ENCODE peak calls at places on chromosomes 16 and 17, in nine cellular contexts. I is HL-60, L is cardiac muscle cell, R is kidney, B is tibial artery, Q is Peyer's patch, P is dorsolateral prefrontal cortex, G is breast epithelium, J is psoas muscle. O is an unnamed sample.

GRCh38 chr17:81251943-81252301 is 12.8 kb downstream of the NDUFAF8 start:
- DNase-seq in I (no peak), L (no peak), R (peak), B (no peak), Q (peak), P (no peak), G (no peak), J (no peak), O (no peak)

GRCh38 chr16:49513040-49513439 is 139.4 kb downstream of the C16orf78 start:
- DNase-seq in I (peak), L (no peak), R (peak), B (no peak), Q (no peak), P (no peak), G (no peak), J (peak), O (no peak)

GRCh38 chr17:63436523-63437110 is 9.5 kb downstream of the CYB561 start:
- DNase-seq in I (no peak), L (peak), R (peak), B (no peak), Q (peak), P (no peak), G (no peak), J (peak), O (no peak)

GRCh38 chr17:29163563-29163962 is 16.6 kb downstream of the MYO18A start:
- DNase-seq in I (no peak), L (peak), R (peak), B (no peak), Q (no peak), P (no peak), G (no peak), J (no peak), O (peak)

GRCh38 chr17:76709077-76709950 is 1.5 kb downstream of the MXRA7 start:
- DNase-seq in I (no peak), L (peak), R (peak), B (peak), Q (no peak), P (peak), G (peak), J (peak), O (peak)

GRCh38 chr17:43576563-43577229 is 30.6 kb upstream of the ETV4 start:
- DNase-seq in I (peak), L (peak), R (peak), B (peak), Q (peak), P (peak), G (peak), J (peak), O (peak)

GRCh38 chr17:29559640-29560039 is 7.2 kb downstream of the ABHD15 start:
- DNase-seq in I (no peak), L (no peak), R (no peak), B (no peak), Q (no peak), P (no peak), G (no peak), J (no peak), O (no peak)

GRCh38 chr16:71626018-71626857 is at the start of gene MARVELD3:
- DNase-seq in I (no peak), L (no peak), R (peak), B (peak), Q (peak), P (no peak), G (peak), J (no peak), O (peak)

GRCh38 chr17:47820023-47820789 is 1.4 kb downstream of the OSBPL7 start:
- DNase-seq in I (no peak), L (no peak), R (peak), B (no peak), Q (peak), P (no peak), G (no peak), J (no peak), O (no peak)

GRCh38 chr17:5785343-5785742 is 201.0 kb upstream of the NLRP1 start:
- DNase-seq in I (no peak), L (no peak), R (no peak), B (no peak), Q (no peak), P (no peak), G (no peak), J (no peak), O (no peak)

GRCh38 chr17:8807070-8807550 is 7.9 kb upstream of the MFSD6L start:
- DNase-seq in I (peak), L (no peak), R (no peak), B (no peak), Q (no peak), P (no peak), G (no peak), J (no peak), O (peak)

DNA sequence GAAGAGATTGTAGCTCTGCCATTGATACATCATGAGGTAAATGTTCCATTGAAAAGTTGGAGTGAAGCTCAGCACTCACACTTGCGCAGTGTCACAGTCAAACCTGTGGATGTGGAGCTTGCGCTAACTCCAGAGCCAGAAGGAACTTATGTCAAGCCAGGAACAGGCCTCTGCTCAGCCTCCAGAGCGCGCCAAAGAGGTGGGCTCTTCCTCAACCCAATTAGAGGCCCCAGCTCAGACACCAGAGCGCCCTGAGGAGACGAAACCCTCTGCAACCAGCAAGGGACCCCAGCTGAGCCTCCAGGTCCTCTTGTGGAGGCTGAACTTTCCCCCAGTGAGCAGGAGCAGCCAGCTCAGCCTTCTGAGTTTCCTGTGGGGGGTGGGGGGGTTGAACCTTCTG is 61.5 kb upstream of the FBXO47 start:
- DNase-seq in I (no peak), L (no peak), R (no peak), B (no peak), Q (no peak), P (no peak), G (no peak), J (no peak), O (no peak)
- TF ChIP-seq CTCF in I (no peak), L (no peak), R (no peak), B (no peak), Q (no peak), P (no peak), G (no peak), J (no peak), O (no peak)

GRCh38 chr16:88634994-88635670 is 3.2 kb upstream of the IL17C start:
- DNase-seq in I (no peak), L (no peak), R (peak), B (no peak), Q (no peak), P (no peak), G (no peak), J (no peak), O (no peak)
- H3K4me3 ChIP-seq in I (peak), L (peak), R (no peak), B (peak), Q (peak), P (peak), G (peak), J (peak), O (no peak)

GRCh38 chr16:84649511-84649861 is 1.2 kb downstream of the KLHL36 start:
- DNase-seq in I (no peak), L (no peak), R (no peak), B (no peak), Q (no peak), P (no peak), G (no peak), J (no peak), O (no peak)

GRCh38 chr16:84648595-84649510 is 542 bp downstream of the KLHL36 start:
- DNase-seq in I (peak), L (peak), R (peak), B (peak), Q (peak), P (no peak), G (no peak), J (peak), O (peak)

GRCh38 chr16:84652565-84652964 is 4.3 kb downstream of the KLHL36 start:
- DNase-seq in I (peak), L (no peak), R (peak), B (no peak), Q (no peak), P (no peak), G (no peak), J (no peak), O (no peak)

GRCh38 chr16:84647830-84648594 is at the start of gene KLHL36:
- DNase-seq in I (peak), L (peak), R (peak), B (peak), Q (peak), P (no peak), G (peak), J (peak), O (peak)

GRCh38 chr16:84650062-84650991 is 2.0 kb downstream of the KLHL36 start:
- DNase-seq in I (no peak), L (peak), R (peak), B (no peak), Q (no peak), P (no peak), G (no peak), J (no peak), O (no peak)
- H3K27ac ChIP-seq in I (no peak), L (no peak), R (no peak), B (peak), Q (no peak), P (peak), G (peak), J (no peak), O (no peak)

DNA sequence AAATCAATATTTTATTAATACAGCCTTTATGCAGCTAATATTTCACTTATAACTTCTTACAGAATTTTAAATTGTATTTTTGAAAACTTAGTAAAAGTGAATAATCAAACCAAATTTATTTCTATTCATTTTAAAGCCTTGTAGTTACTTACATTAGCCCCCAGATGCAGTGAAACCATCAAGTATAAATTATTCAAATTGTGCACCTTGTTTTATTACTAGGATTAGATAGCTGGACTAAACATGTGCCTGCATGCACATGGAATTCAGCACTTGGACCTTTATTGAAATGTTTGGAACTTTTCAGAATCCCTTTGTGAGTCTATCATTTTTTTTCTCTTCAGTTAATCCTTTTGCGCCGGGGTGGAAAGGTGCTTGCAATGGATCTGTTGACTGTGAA is 4.7 kb downstream of the ZPBP2 start:
- DNase-seq in I (no peak), L (peak), R (no peak), B (no peak), Q (no peak), P (no peak), G (no peak), J (no peak), O (no peak)
- TF ChIP-seq CTCF in I (no peak), L (peak), R (no peak), B (peak), Q (no peak), P (no peak), G (no peak), J (peak), O (peak)

DNA sequence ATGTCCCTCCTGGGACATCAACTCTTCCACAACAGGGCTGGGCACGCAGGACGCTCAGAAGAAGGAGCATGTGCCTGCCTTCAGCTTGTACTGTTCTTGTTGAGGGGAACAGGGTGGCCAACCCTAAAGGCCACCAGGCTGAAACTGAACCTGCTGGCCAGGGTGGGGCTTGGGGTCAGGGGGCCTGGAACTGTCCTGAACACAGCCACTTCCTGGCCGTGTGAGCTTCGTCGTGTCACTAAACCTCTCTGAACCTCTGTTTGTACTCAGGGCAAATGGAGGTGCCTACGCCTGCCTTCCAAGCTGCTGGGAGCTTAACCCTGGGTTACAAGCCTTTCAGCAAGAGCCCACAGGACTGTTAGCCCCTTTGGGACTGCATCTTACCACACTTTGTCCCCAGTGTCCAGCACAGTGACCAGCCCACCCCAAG is 6.7 kb downstream of the ARHGAP27 start:
- DNase-seq in I (no peak), L (no peak), R (peak), B (no peak), Q (no peak), P (no peak), G (no peak), J (no peak), O (no peak)
- H3K4me3 ChIP-seq in I (no peak), L (no peak), R (no peak), B (no peak), Q (no peak), P (no peak), G (no peak), J (no peak), O (no peak)

GRCh38 chr17:28144019-28144418 is 101.5 kb downstream of the NLK start:
- DNase-seq in I (no peak), L (no peak), R (no peak), B (no peak), Q (no peak), P (no peak), G (no peak), J (no peak), O (no peak)
- H3K27ac ChIP-seq in I (no peak), L (no peak), R (no peak), B (no peak), Q (no peak), P (peak), G (no peak), J (no peak), O (no peak)

DNA sequence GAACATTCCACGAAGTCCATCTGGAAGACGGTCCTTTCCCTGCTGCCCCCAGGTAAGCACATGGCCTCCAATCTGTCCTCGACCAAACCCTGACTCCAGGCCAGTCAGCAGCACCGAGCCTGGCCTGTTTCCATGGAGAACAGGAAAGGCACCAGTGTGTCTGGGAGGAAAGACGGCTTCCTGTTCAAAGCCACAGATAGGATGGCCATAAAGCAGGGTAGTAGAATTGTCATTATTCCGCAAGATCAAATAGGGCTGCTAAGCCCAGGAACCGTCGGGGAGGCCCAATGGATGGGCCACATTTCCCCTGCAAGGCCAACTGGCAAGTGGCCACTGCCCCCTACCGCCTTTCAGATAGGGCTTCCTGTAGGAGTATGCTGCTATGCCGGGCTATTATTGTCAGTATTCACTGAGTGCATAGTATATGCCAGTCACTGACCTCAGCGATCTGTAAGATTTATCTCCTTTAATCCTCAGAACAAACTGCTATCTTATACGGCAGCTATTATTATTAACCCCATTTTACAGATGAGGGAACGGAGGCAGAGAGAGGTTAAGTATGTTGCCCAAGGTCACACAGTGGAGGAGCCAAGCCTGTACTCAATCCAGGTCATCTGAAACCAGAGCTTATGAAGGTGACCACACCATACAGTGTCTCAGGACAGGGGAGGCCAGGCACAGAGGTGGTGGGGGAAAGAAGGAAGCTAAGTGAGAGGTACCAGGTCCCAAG is 23.0 kb upstream of the PLCG2 start:
- DNase-seq in I (peak), L (peak), R (no peak), B (no peak), Q (no peak), P (no peak), G (no peak), J (peak), O (peak)
- TF ChIP-seq CTCF in I (no peak), L (no peak), R (no peak), B (no peak), Q (no peak), P (no peak), G (no peak), J (no peak), O (no peak)

GRCh38 chr16:11297492-11298142 is 16.5 kb upstream of the PRM1 start:
- DNase-seq in I (peak), L (peak), R (peak), B (peak), Q (peak), P (peak), G (peak), J (peak), O (peak)
- H3K4me3 ChIP-seq in I (no peak), L (no peak), R (peak), B (peak), Q (no peak), P (peak), G (peak), J (peak), O (no peak)

O was measured in adrenal gland.